ENCODE peak calls at places on chromosome 15, in six cellular contexts. One of them, this sample, is unnamed.

GRCh38 chr15:88637436-88637835 is 1.4 kb upstream of the ISG20 start:
- DNase-seq in tibial artery: peak
- DNase-seq in activated T-cell treated with anti-CD3 and anti-CD28 coated beads for 24 hours: no peak
- DNase-seq in activated CD4-positive, alpha-beta T cell treated with anti-CD3 and anti-CD28 coated beads, Interleukin-2, amount 50 U/mL, for 1 hour: no peak
- DNase-seq in stimulated activated CD8-positive, alpha-beta memory T cell treated with anti-CD3 and anti-CD28 coated beads, Interleukin-7, amount 100 ng/mL, for 4 hours: no peak
- DNase-seq in GM03348: no peak
- DNase-seq in this sample: no peak

GRCh38 chr15:75723171-75723846 is 10.7 kb upstream of the CSPG4 start:
- DNase-seq in activated T-cell treated with anti-CD3 and anti-CD28 coated beads for 24 hours: no peak
- DNase-seq in GM03348: no peak
- DNase-seq in stimulated activated CD8-positive, alpha-beta memory T cell treated with anti-CD3 and anti-CD28 coated beads, Interleukin-7, amount 100 ng/mL, for 4 hours: no peak
- DNase-seq in tibial artery: peak
- DNase-seq in activated CD4-positive, alpha-beta T cell treated with anti-CD3 and anti-CD28 coated beads, Interleukin-2, amount 50 U/mL, for 1 hour: no peak
- DNase-seq in this sample: no peak

GRCh38 chr15:89114974-89115373 is 26.7 kb downstream of the ABHD2 start:
- DNase-seq in GM03348: peak
- DNase-seq in activated T-cell treated with anti-CD3 and anti-CD28 coated beads for 24 hours: no peak
- DNase-seq in stimulated activated CD8-positive, alpha-beta memory T cell treated with anti-CD3 and anti-CD28 coated beads, Interleukin-7, amount 100 ng/mL, for 4 hours: no peak
- DNase-seq in tibial artery: peak
- DNase-seq in activated CD4-positive, alpha-beta T cell treated with anti-CD3 and anti-CD28 coated beads, Interleukin-2, amount 50 U/mL, for 1 hour: no peak
- DNase-seq in this sample: no peak

GRCh38 chr15:73899197-73900128 is 26.1 kb downstream of the TBC1D21 start:
- DNase-seq in activated T-cell treated with anti-CD3 and anti-CD28 coated beads for 24 hours: no peak
- DNase-seq in GM03348: peak
- DNase-seq in activated CD4-positive, alpha-beta T cell treated with anti-CD3 and anti-CD28 coated beads, Interleukin-2, amount 50 U/mL, for 1 hour: no peak
- DNase-seq in stimulated activated CD8-positive, alpha-beta memory T cell treated with anti-CD3 and anti-CD28 coated beads, Interleukin-7, amount 100 ng/mL, for 4 hours: no peak
- DNase-seq in tibial artery: peak
- DNase-seq in this sample: no peak

GRCh38 chr15:63473007-63473748 is 31.2 kb upstream of the USP3 start:
- DNase-seq in tibial artery: no peak
- DNase-seq in activated CD4-positive, alpha-beta T cell treated with anti-CD3 and anti-CD28 coated beads, Interleukin-2, amount 50 U/mL, for 1 hour: peak
- DNase-seq in activated T-cell treated with anti-CD3 and anti-CD28 coated beads for 24 hours: no peak
- DNase-seq in GM03348: no peak
- DNase-seq in stimulated activated CD8-positive, alpha-beta memory T cell treated with anti-CD3 and anti-CD28 coated beads, Interleukin-7, amount 100 ng/mL, for 4 hours: no peak
- DNase-seq in this sample: no peak

GRCh38 chr15:96331942-96332853 is 1.7 kb downstream of the NR2F2 start:
- DNase-seq in stimulated activated CD8-positive, alpha-beta memory T cell treated with anti-CD3 and anti-CD28 coated beads, Interleukin-7, amount 100 ng/mL, for 4 hours: no peak
- DNase-seq in tibial artery: no peak
- DNase-seq in activated CD4-positive, alpha-beta T cell treated with anti-CD3 and anti-CD28 coated beads, Interleukin-2, amount 50 U/mL, for 1 hour: no peak
- DNase-seq in GM03348: no peak
- DNase-seq in activated T-cell treated with anti-CD3 and anti-CD28 coated beads for 24 hours: no peak
- DNase-seq in this sample: peak

GRCh38 chr15:56759450-56759845 is 26.1 kb upstream of the ZNF280D start:
- DNase-seq in tibial artery: peak
- DNase-seq in activated CD4-positive, alpha-beta T cell treated with anti-CD3 and anti-CD28 coated beads, Interleukin-2, amount 50 U/mL, for 1 hour: no peak
- DNase-seq in activated T-cell treated with anti-CD3 and anti-CD28 coated beads for 24 hours: no peak
- DNase-seq in GM03348: peak
- DNase-seq in stimulated activated CD8-positive, alpha-beta memory T cell treated with anti-CD3 and anti-CD28 coated beads, Interleukin-7, amount 100 ng/mL, for 4 hours: no peak
- DNase-seq in this sample: no peak

GRCh38 chr15:75369897-75370581 is 1.6 kb upstream of the MAN2C1 start:
- DNase-seq in activated T-cell treated with anti-CD3 and anti-CD28 coated beads for 24 hours: no peak
- DNase-seq in GM03348: no peak
- DNase-seq in tibial artery: no peak
- DNase-seq in activated CD4-positive, alpha-beta T cell treated with anti-CD3 and anti-CD28 coated beads, Interleukin-2, amount 50 U/mL, for 1 hour: no peak
- DNase-seq in stimulated activated CD8-positive, alpha-beta memory T cell treated with anti-CD3 and anti-CD28 coated beads, Interleukin-7, amount 100 ng/mL, for 4 hours: no peak
- DNase-seq in this sample: no peak

GRCh38 chr15:80461370-80462060 is 57.3 kb downstream of the ARNT2 start:
- DNase-seq in activated T-cell treated with anti-CD3 and anti-CD28 coated beads for 24 hours: no peak
- DNase-seq in stimulated activated CD8-positive, alpha-beta memory T cell treated with anti-CD3 and anti-CD28 coated beads, Interleukin-7, amount 100 ng/mL, for 4 hours: no peak
- DNase-seq in GM03348: no peak
- DNase-seq in activated CD4-positive, alpha-beta T cell treated with anti-CD3 and anti-CD28 coated beads, Interleukin-2, amount 50 U/mL, for 1 hour: no peak
- DNase-seq in tibial artery: no peak
- DNase-seq in this sample: no peak

GRCh38 chr15:33737687-33738606 is 230.3 kb upstream of the CHRM5 start:
- DNase-seq in tibial artery: no peak
- DNase-seq in GM03348: peak
- DNase-seq in stimulated activated CD8-positive, alpha-beta memory T cell treated with anti-CD3 and anti-CD28 coated beads, Interleukin-7, amount 100 ng/mL, for 4 hours: no peak
- DNase-seq in activated CD4-positive, alpha-beta T cell treated with anti-CD3 and anti-CD28 coated beads, Interleukin-2, amount 50 U/mL, for 1 hour: peak
- DNase-seq in activated T-cell treated with anti-CD3 and anti-CD28 coated beads for 24 hours: peak
- DNase-seq in this sample: peak

GRCh38 chr15:64249842-64250575 is 87.2 kb upstream of the PPIB start:
- DNase-seq in activated T-cell treated with anti-CD3 and anti-CD28 coated beads for 24 hours: no peak
- DNase-seq in activated CD4-positive, alpha-beta T cell treated with anti-CD3 and anti-CD28 coated beads, Interleukin-2, amount 50 U/mL, for 1 hour: no peak
- DNase-seq in stimulated activated CD8-positive, alpha-beta memory T cell treated with anti-CD3 and anti-CD28 coated beads, Interleukin-7, amount 100 ng/mL, for 4 hours: no peak
- DNase-seq in tibial artery: no peak
- DNase-seq in GM03348: no peak
- DNase-seq in this sample: no peak

GRCh38 chr15:36896949-36897348 is 203.4 kb downstream of the MEIS2 start:
- DNase-seq in tibial artery: no peak
- DNase-seq in GM03348: no peak
- DNase-seq in stimulated activated CD8-positive, alpha-beta memory T cell treated with anti-CD3 and anti-CD28 coated beads, Interleukin-7, amount 100 ng/mL, for 4 hours: no peak
- DNase-seq in activated CD4-positive, alpha-beta T cell treated with anti-CD3 and anti-CD28 coated beads, Interleukin-2, amount 50 U/mL, for 1 hour: no peak
- DNase-seq in activated T-cell treated with anti-CD3 and anti-CD28 coated beads for 24 hours: no peak
- DNase-seq in this sample: peak

GRCh38 chr15:66505430-66505811 is 295 bp downstream of the ZWILCH start:
- DNase-seq in activated T-cell treated with anti-CD3 and anti-CD28 coated beads for 24 hours: no peak
- DNase-seq in tibial artery: no peak
- DNase-seq in stimulated activated CD8-positive, alpha-beta memory T cell treated with anti-CD3 and anti-CD28 coated beads, Interleukin-7, amount 100 ng/mL, for 4 hours: no peak
- DNase-seq in activated CD4-positive, alpha-beta T cell treated with anti-CD3 and anti-CD28 coated beads, Interleukin-2, amount 50 U/mL, for 1 hour: no peak
- DNase-seq in GM03348: no peak
- DNase-seq in this sample: peak

GRCh38 chr15:74891469-74891868 is 1.6 kb downstream of the MPI start:
- DNase-seq in GM03348: no peak
- DNase-seq in tibial artery: no peak
- DNase-seq in activated CD4-positive, alpha-beta T cell treated with anti-CD3 and anti-CD28 coated beads, Interleukin-2, amount 50 U/mL, for 1 hour: no peak
- DNase-seq in activated T-cell treated with anti-CD3 and anti-CD28 coated beads for 24 hours: no peak
- DNase-seq in stimulated activated CD8-positive, alpha-beta memory T cell treated with anti-CD3 and anti-CD28 coated beads, Interleukin-7, amount 100 ng/mL, for 4 hours: no peak
- DNase-seq in this sample: no peak

GRCh38 chr15:35302340-35302739 is 217.2 kb upstream of the NANOGP8 start:
- DNase-seq in tibial artery: no peak
- DNase-seq in stimulated activated CD8-positive, alpha-beta memory T cell treated with anti-CD3 and anti-CD28 coated beads, Interleukin-7, amount 100 ng/mL, for 4 hours: no peak
- DNase-seq in activated CD4-positive, alpha-beta T cell treated with anti-CD3 and anti-CD28 coated beads, Interleukin-2, amount 50 U/mL, for 1 hour: no peak
- DNase-seq in GM03348: no peak
- DNase-seq in activated T-cell treated with anti-CD3 and anti-CD28 coated beads for 24 hours: no peak
- DNase-seq in this sample: no peak

GRCh38 chr15:46456431-46456830 is 821.6 kb downstream of the SQOR start:
- DNase-seq in GM03348: no peak
- DNase-seq in activated T-cell treated with anti-CD3 and anti-CD28 coated beads for 24 hours: no peak
- DNase-seq in activated CD4-positive, alpha-beta T cell treated with anti-CD3 and anti-CD28 coated beads, Interleukin-2, amount 50 U/mL, for 1 hour: no peak
- DNase-seq in tibial artery: no peak
- DNase-seq in stimulated activated CD8-positive, alpha-beta memory T cell treated with anti-CD3 and anti-CD28 coated beads, Interleukin-7, amount 100 ng/mL, for 4 hours: no peak
- DNase-seq in this sample: no peak

GRCh38 chr15:41958002-41958420 is 14.3 kb downstream of the EHD4 start:
- DNase-seq in activated T-cell treated with anti-CD3 and anti-CD28 coated beads for 24 hours: no peak
- DNase-seq in GM03348: no peak
- DNase-seq in stimulated activated CD8-positive, alpha-beta memory T cell treated with anti-CD3 and anti-CD28 coated beads, Interleukin-7, amount 100 ng/mL, for 4 hours: no peak
- DNase-seq in tibial artery: no peak
- DNase-seq in activated CD4-positive, alpha-beta T cell treated with anti-CD3 and anti-CD28 coated beads, Interleukin-2, amount 50 U/mL, for 1 hour: no peak
- DNase-seq in this sample: no peak

GRCh38 chr15:60120100-60120499 is 116.0 kb downstream of the FOXB1 start:
- DNase-seq in tibial artery: no peak
- DNase-seq in activated T-cell treated with anti-CD3 and anti-CD28 coated beads for 24 hours: no peak
- DNase-seq in GM03348: no peak
- DNase-seq in stimulated activated CD8-positive, alpha-beta memory T cell treated with anti-CD3 and anti-CD28 coated beads, Interleukin-7, amount 100 ng/mL, for 4 hours: no peak
- DNase-seq in activated CD4-positive, alpha-beta T cell treated with anti-CD3 and anti-CD28 coated beads, Interleukin-2, amount 50 U/mL, for 1 hour: no peak
- DNase-seq in this sample: no peak

GRCh38 chr15:88243895-88244787 is 12.4 kb downstream of the NTRK3 start:
- DNase-seq in GM03348: peak
- DNase-seq in tibial artery: no peak
- DNase-seq in activated T-cell treated with anti-CD3 and anti-CD28 coated beads for 24 hours: no peak
- DNase-seq in stimulated activated CD8-positive, alpha-beta memory T cell treated with anti-CD3 and anti-CD28 coated beads, Interleukin-7, amount 100 ng/mL, for 4 hours: no peak
- DNase-seq in activated CD4-positive, alpha-beta T cell treated with anti-CD3 and anti-CD28 coated beads, Interleukin-2, amount 50 U/mL, for 1 hour: peak
- DNase-seq in this sample: peak

GRCh38 chr15:69679623-69680228 is 227.1 kb downstream of the RPLP1 start:
- DNase-seq in tibial artery: no peak
- DNase-seq in stimulated activated CD8-positive, alpha-beta memory T cell treated with anti-CD3 and anti-CD28 coated beads, Interleukin-7, amount 100 ng/mL, for 4 hours: peak
- DNase-seq in GM03348: no peak
- DNase-seq in activated T-cell treated with anti-CD3 and anti-CD28 coated beads for 24 hours: peak
- DNase-seq in activated CD4-positive, alpha-beta T cell treated with anti-CD3 and anti-CD28 coated beads, Interleukin-2, amount 50 U/mL, for 1 hour: no peak
- DNase-seq in this sample: no peak

GRCh38 chr15:38041576-38041975 is 107.1 kb downstream of the TMCO5A start:
- DNase-seq in activated CD4-positive, alpha-beta T cell treated with anti-CD3 and anti-CD28 coated beads, Interleukin-2, amount 50 U/mL, for 1 hour: no peak
- DNase-seq in GM03348: peak
- DNase-seq in stimulated activated CD8-positive, alpha-beta memory T cell treated with anti-CD3 and anti-CD28 coated beads, Interleukin-7, amount 100 ng/mL, for 4 hours: no peak
- DNase-seq in tibial artery: no peak
- DNase-seq in activated T-cell treated with anti-CD3 and anti-CD28 coated beads for 24 hours: no peak
- DNase-seq in this sample: no peak

GRCh38 chr15:38085931-38086562 is 151.6 kb downstream of the TMCO5A start:
- DNase-seq in activated CD4-positive, alpha-beta T cell treated with anti-CD3 and anti-CD28 coated beads, Interleukin-2, amount 50 U/mL, for 1 hour: no peak
- DNase-seq in GM03348: peak
- DNase-seq in tibial artery: no peak
- DNase-seq in activated T-cell treated with anti-CD3 and anti-CD28 coated beads for 24 hours: no peak
- DNase-seq in stimulated activated CD8-positive, alpha-beta memory T cell treated with anti-CD3 and anti-CD28 coated beads, Interleukin-7, amount 100 ng/mL, for 4 hours: no peak
- DNase-seq in this sample: no peak

GRCh38 chr15:98812711-98813441 is 164.5 kb downstream of the IGF1R start:
- DNase-seq in GM03348: no peak
- DNase-seq in tibial artery: no peak
- DNase-seq in activated T-cell treated with anti-CD3 and anti-CD28 coated beads for 24 hours: no peak
- DNase-seq in activated CD4-positive, alpha-beta T cell treated with anti-CD3 and anti-CD28 coated beads, Interleukin-2, amount 50 U/mL, for 1 hour: no peak
- DNase-seq in stimulated activated CD8-positive, alpha-beta memory T cell treated with anti-CD3 and anti-CD28 coated beads, Interleukin-7, amount 100 ng/mL, for 4 hours: no peak
- DNase-seq in this sample: peak

GRCh38 chr15:56049577-56049976 is 56.2 kb upstream of the NEDD4 start:
- DNase-seq in GM03348: no peak
- DNase-seq in stimulated activated CD8-positive, alpha-beta memory T cell treated with anti-CD3 and anti-CD28 coated beads, Interleukin-7, amount 100 ng/mL, for 4 hours: no peak
- DNase-seq in tibial artery: no peak
- DNase-seq in activated T-cell treated with anti-CD3 and anti-CD28 coated beads for 24 hours: no peak
- DNase-seq in activated CD4-positive, alpha-beta T cell treated with anti-CD3 and anti-CD28 coated beads, Interleukin-2, amount 50 U/mL, for 1 hour: no peak
- DNase-seq in this sample: no peak

GRCh38 chr15:59180946-59181345 is 25.7 kb upstream of the LDHAL6B start:
- DNase-seq in activated CD4-positive, alpha-beta T cell treated with anti-CD3 and anti-CD28 coated beads, Interleukin-2, amount 50 U/mL, for 1 hour: no peak
- DNase-seq in tibial artery: no peak
- DNase-seq in activated T-cell treated with anti-CD3 and anti-CD28 coated beads for 24 hours: no peak
- DNase-seq in stimulated activated CD8-positive, alpha-beta memory T cell treated with anti-CD3 and anti-CD28 coated beads, Interleukin-7, amount 100 ng/mL, for 4 hours: no peak
- DNase-seq in GM03348: peak
- DNase-seq in this sample: no peak

GRCh38 chr15:58292761-58293175 is 139.0 kb upstream of the LIPC start:
- DNase-seq in tibial artery: no peak
- DNase-seq in stimulated activated CD8-positive, alpha-beta memory T cell treated with anti-CD3 and anti-CD28 coated beads, Interleukin-7, amount 100 ng/mL, for 4 hours: no peak
- DNase-seq in activated T-cell treated with anti-CD3 and anti-CD28 coated beads for 24 hours: no peak
- DNase-seq in activated CD4-positive, alpha-beta T cell treated with anti-CD3 and anti-CD28 coated beads, Interleukin-2, amount 50 U/mL, for 1 hour: no peak
- DNase-seq in GM03348: no peak
- DNase-seq in this sample: no peak

GRCh38 chr15:85772668-85773067 is 22.1 kb downstream of the KLHL25 start:
- DNase-seq in GM03348: no peak
- DNase-seq in stimulated activated CD8-positive, alpha-beta memory T cell treated with anti-CD3 and anti-CD28 coated beads, Interleukin-7, amount 100 ng/mL, for 4 hours: no peak
- DNase-seq in tibial artery: no peak
- DNase-seq in activated T-cell treated with anti-CD3 and anti-CD28 coated beads for 24 hours: no peak
- DNase-seq in activated CD4-positive, alpha-beta T cell treated with anti-CD3 and anti-CD28 coated beads, Interleukin-2, amount 50 U/mL, for 1 hour: no peak
- DNase-seq in this sample: no peak

GRCh38 chr15:98382139-98382538 is 266.2 kb upstream of the IGF1R start:
- DNase-seq in tibial artery: no peak
- DNase-seq in activated T-cell treated with anti-CD3 and anti-CD28 coated beads for 24 hours: no peak
- DNase-seq in activated CD4-positive, alpha-beta T cell treated with anti-CD3 and anti-CD28 coated beads, Interleukin-2, amount 50 U/mL, for 1 hour: no peak
- DNase-seq in GM03348: no peak
- DNase-seq in stimulated activated CD8-positive, alpha-beta memory T cell treated with anti-CD3 and anti-CD28 coated beads, Interleukin-7, amount 100 ng/mL, for 4 hours: no peak
- DNase-seq in this sample: no peak

GRCh38 chr15:47397587-47397986 is 319.7 kb upstream of the SEMA6D start:
- DNase-seq in activated T-cell treated with anti-CD3 and anti-CD28 coated beads for 24 hours: no peak
- DNase-seq in stimulated activated CD8-positive, alpha-beta memory T cell treated with anti-CD3 and anti-CD28 coated beads, Interleukin-7, amount 100 ng/mL, for 4 hours: no peak
- DNase-seq in GM03348: no peak
- DNase-seq in tibial artery: no peak
- DNase-seq in activated CD4-positive, alpha-beta T cell treated with anti-CD3 and anti-CD28 coated beads, Interleukin-2, amount 50 U/mL, for 1 hour: no peak
- DNase-seq in this sample: no peak